ENCODE peak calls at places on chromosomes 13 and 19, in four cellular contexts. Q, C, W and M are unnamed samples. For H3K36me3 and H3K9me3, the result is how much of the 10 kb centered on the place peaks cover.

GRCh38 chr13:75514080-75515040 is 23.3 kb downstream of the COMMD6 start:
- DNase-seq in Q (peak), C (no peak), W (no peak), M (no peak)

GRCh38 chr19:34332027-34332786 is 32.8 kb upstream of the GPI start:
- DNase-seq in Q (no peak), C (no peak), W (no peak), M (no peak)

GRCh38 chr13:98492335-98493034 is 84.4 kb downstream of the STK24 start:
- DNase-seq in Q (no peak), C (no peak), W (peak), M (no peak)

GRCh38 chr13:29472317-29472961 is 123.0 kb downstream of the SLC7A1 start:
- DNase-seq in Q (peak), C (peak), W (peak), M (peak)

GRCh38 chr19:5492281-5492812 is 37.1 kb downstream of the ZNRF4 start:
- DNase-seq in Q (no peak), C (no peak), W (no peak), M (no peak)

GRCh38 chr19:45638930-45639729 is at the start of gene EML2:
- DNase-seq in Q (peak), C (peak), W (peak), M (peak)

GRCh38 chr13:40230833-40231266 is 435.6 kb downstream of the FOXO1 start:
- DNase-seq in Q (peak), C (no peak), W (no peak), M (peak)

GRCh38 chr13:101552286-101552685 is 99.8 kb downstream of the ITGBL1 start:
- DNase-seq in Q (no peak), C (no peak), W (no peak), M (no peak)

GRCh38 chr13:20967340-20967739 is 64.8 kb upstream of the XPO4 start:
- DNase-seq in Q (no peak), C (no peak), W (no peak), M (no peak)

GRCh38 chr19:13959962-13960862 is 7.9 kb downstream of the DCAF15 start:
- DNase-seq in Q (no peak), C (no peak), W (peak), M (peak)

GRCh38 chr13:81058211-81058915 is 717.4 kb upstream of the SPRY2 start:
- DNase-seq in Q (peak), C (no peak), W (no peak), M (no peak)

GRCh38 chr19:48842744-48843162 is 6.5 kb upstream of the HSD17B14 start:
- DNase-seq in Q (peak), C (peak), W (peak), M (peak)

GRCh38 chr13:75195479-75196111 is 286.4 kb downstream of the TBC1D4 start:
- DNase-seq in Q (no peak), C (no peak), W (peak), M (no peak)

DNA sequence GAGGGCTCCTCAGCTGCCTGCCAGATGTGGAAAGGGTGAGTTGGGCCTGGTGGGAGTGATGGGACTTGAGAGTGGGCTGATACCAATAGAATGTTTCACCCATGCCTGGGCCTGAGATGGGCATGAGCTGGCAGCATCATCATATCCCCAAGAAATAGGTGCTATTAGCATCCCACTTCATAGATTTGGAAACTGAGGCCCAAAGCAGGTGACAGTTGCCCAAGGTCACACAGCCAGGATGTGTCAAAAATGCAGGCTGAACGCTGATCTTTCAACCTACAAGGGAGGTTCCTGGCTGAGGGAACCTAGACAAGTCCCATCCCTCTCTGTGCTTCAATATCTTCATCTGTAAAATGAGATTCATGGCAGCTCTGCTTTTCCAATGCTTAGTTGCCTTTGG is 4.6 kb downstream of the SYDE1 start:
- DNase-seq in Q (no peak), C (no peak), W (no peak), M (no peak)
- H3K36me3 ChIP-seq in Q (under half), C (under half), W (under half), M (half or more)

GRCh38 chr19:27709496-27709895 is 1503.5 kb downstream of the UQCRFS1 start:
- DNase-seq in Q (no peak), C (no peak), W (no peak), M (no peak)
- H3K9me3 ChIP-seq in Q (under half), C (under half), W (under half), M (under half)

GRCh38 chr19:10924597-10924996 is 3.8 kb downstream of the YIPF2 start:
- DNase-seq in Q (no peak), C (no peak), W (no peak), M (no peak)
- H3K36me3 ChIP-seq in Q (under half), C (under half), W (under half), M (half or more)

DNA sequence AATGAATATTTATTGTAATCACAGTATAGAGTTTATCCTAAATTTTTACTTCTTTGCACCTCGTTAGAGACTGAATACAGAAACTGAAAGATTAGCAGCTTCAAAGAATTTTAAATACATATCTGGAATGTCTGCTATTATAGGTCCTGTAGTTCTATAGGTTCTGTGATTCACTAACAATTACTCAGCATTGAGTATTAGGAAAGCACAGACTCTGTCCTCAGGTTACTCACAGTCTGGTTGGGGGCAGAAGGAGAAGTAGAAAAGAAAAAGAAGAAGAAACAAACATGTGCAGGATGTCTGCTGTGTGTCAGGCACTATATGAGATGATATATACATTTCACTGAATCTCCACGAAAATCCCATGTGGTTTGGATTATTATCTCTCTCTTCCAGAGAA is 40.0 kb downstream of the SERTM1 start:
- DNase-seq in Q (peak), C (no peak), W (no peak), M (no peak)
- H3K9me3 ChIP-seq in Q (under half), C (under half), W (under half), M (under half)

GRCh38 chr19:54105796-54106195 is 3.1 kb downstream of the NDUFA3 start:
- DNase-seq in Q (no peak), C (no peak), W (no peak), M (no peak)
- H3K36me3 ChIP-seq in Q (under half), C (under half), W (under half), M (under half)

DNA sequence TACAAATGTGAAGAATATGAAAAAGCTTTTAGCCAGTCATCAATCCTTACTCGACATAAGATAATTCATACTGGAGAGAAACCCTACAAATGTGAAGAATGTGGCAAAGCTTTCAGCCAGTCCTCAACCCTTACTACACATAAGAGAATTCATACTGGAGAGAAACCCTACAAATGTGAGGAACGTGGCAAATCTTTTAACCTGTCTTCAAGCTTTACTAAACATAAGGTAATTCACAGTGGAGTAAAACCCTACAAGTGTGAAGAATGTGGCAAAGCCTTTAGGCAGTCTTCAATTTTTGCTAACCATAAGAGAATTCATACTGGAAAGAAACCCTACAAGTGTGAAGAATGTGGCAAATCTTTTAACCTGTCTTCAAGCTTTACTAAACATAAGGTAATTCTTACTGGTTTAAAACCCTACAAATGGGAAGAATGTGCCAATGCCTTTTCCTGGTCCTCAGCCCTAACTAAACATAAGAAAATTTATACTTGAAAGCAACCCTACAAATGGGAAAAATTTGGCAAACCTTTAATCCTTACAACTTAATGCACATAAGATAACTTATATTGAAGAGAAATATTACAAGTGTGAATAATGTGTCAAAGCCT is 74.1 kb upstream of the ZNF681 start:
- DNase-seq in Q (no peak), C (no peak), W (no peak), M (no peak)
- H3K9me3 ChIP-seq in Q (under half), C (under half), W (half or more), M (under half)

DNA sequence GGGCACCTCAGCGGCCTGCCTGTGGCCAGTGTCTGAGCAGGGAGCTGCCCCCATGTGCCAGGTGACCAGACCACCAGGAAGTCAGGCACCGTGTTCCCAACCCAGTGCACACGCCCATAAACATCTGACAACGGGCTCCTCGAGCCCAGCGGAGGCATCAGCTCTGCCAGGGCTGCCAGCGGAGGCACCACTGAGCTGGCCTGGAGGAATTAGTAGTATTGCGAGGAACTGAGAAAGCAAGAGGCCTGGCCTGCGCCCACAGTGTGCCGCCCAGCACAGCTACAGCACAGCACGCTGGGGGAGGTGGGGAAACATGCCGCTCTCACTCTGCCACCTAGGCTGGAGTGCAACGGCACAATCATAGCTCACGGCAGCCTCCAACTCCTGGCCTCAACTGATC is 44.6 kb downstream of the ANKRD27 start:
- DNase-seq in Q (no peak), C (no peak), W (no peak), M (no peak)
- H3K36me3 ChIP-seq in Q (under half), C (under half), W (under half), M (under half)

DNA sequence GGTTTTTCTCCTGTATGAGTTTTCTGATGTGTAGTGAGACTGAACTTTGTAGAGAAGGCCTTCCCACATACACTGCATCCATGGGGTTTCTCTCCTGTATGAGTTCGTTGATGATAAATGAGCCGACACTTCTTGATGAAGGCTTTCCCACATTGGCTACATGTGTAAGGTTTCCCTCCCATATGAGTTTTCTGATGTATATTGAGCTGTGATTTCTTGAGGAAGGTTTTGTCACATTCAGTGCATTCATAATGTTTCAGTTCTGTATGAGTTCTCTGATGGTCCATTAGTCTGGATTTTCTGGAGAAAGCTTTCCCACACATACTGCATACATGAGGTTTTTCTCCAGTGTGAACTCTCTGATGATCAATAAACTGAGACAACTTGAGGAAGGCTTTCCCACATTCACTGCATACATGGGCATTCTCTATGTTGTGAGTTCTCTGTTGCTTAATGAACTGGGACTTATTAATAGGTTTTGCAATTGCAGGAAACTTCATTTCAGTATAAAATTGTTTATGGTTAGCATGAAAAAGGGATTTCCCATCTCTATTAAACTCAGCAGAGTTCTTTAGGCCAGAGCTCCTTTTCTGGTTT is 7.5 kb upstream of the ZNF350 start:
- DNase-seq in Q (no peak), C (no peak), W (no peak), M (no peak)
- H3K9me3 ChIP-seq in Q (under half), C (under half), W (half or more), M (under half)